ENCODE peak calls at places on chromosomes 12 and 14, in seven cellular contexts. Q is GM20000, F is GM10248, U is GM13977, A is WTC11, B is progenitor cell of endocrine pancreas, J is HFFc6. X is an unnamed sample.

GRCh38 chr12:66717049-66717448 is 38.2 kb upstream of the GRIP1 start:
- DNase-seq in Q (no peak), F (no peak), U (no peak), A (no peak), B (no peak), J (no peak), X (no peak)

GRCh38 chr12:48917857-48918537 is 7.3 kb downstream of the FKBP11 start:
- DNase-seq in Q (no peak), F (no peak), U (no peak), A (no peak), B (no peak), J (no peak), X (no peak)

GRCh38 chr12:110379201-110379600 is 24.3 kb downstream of the ANAPC7 start:
- DNase-seq in Q (no peak), F (no peak), U (no peak), A (no peak), B (no peak), J (no peak), X (no peak)

GRCh38 chr12:88578821-88579518 is 1.3 kb downstream of the KITLG start:
- DNase-seq in Q (no peak), F (no peak), U (peak; percentile 12), A (peak; percentile 32), B (peak; percentile 10), J (peak; percentile 17), X (no peak)

GRCh38 chr12:54377797-54378515 is 6.6 kb downstream of the ZNF385A start:
- DNase-seq in Q (no peak), F (no peak), U (no peak), A (no peak), B (no peak), J (no peak), X (no peak)

GRCh38 chr14:69938751-69939150 is 59.5 kb downstream of the SMOC1 start:
- DNase-seq in Q (no peak), F (no peak), U (no peak), A (no peak), B (no peak), J (no peak), X (no peak)

GRCh38 chr12:94186461-94187237 is 38.3 kb downstream of the PLXNC1 start:
- DNase-seq in Q (no peak), F (no peak), U (no peak), A (peak; percentile 91), B (peak; percentile 39), J (no peak), X (no peak)

GRCh38 chr12:92961949-92962348 is 32.9 kb upstream of the EEA1 start:
- DNase-seq in Q (no peak), F (no peak), U (no peak), A (no peak), B (no peak), J (no peak), X (no peak)

GRCh38 chr12:129016159-129016558 is 162.9 kb downstream of the GLT1D1 start:
- DNase-seq in Q (no peak), F (no peak), U (no peak), A (no peak), B (no peak), J (no peak), X (no peak)

GRCh38 chr12:128940090-128940888 is 87.0 kb downstream of the GLT1D1 start:
- DNase-seq in Q (no peak), F (no peak), U (no peak), A (no peak), B (no peak), J (no peak), X (no peak)

GRCh38 chr14:75981426-75981825 is 369 bp downstream of the TGFB3 start:
- DNase-seq in Q (peak; percentile 92), F (peak; percentile 87), U (peak; percentile 89), A (no peak), B (no peak), J (no peak), X (no peak)

GRCh38 chr14:104794099-104794498 is 1.4 kb downstream of the AKT1 start:
- DNase-seq in Q (no peak), F (peak; percentile 62), U (peak; percentile 79), A (peak; percentile 89), B (peak; percentile 34), J (peak; percentile 8), X (no peak)

GRCh38 chr14:45679852-45680251 is 426.9 kb upstream of the MIS18BP1 start:
- DNase-seq in Q (no peak), F (no peak), U (no peak), A (no peak), B (no peak), J (peak; percentile 88), X (no peak)

GRCh38 chr12:25014961-25015360 is 66.1 kb upstream of the BCAT1 start:
- DNase-seq in Q (no peak), F (no peak), U (no peak), A (no peak), B (no peak), J (no peak), X (no peak)

GRCh38 chr14:21068521-21069387 is 1.4 kb upstream of the ARHGEF40 start:
- DNase-seq in Q (peak; percentile 78), F (peak; percentile 61), U (peak; percentile 76), A (peak; percentile 62), B (peak; percentile 51), J (peak; percentile 38), X (no peak)

DNA sequence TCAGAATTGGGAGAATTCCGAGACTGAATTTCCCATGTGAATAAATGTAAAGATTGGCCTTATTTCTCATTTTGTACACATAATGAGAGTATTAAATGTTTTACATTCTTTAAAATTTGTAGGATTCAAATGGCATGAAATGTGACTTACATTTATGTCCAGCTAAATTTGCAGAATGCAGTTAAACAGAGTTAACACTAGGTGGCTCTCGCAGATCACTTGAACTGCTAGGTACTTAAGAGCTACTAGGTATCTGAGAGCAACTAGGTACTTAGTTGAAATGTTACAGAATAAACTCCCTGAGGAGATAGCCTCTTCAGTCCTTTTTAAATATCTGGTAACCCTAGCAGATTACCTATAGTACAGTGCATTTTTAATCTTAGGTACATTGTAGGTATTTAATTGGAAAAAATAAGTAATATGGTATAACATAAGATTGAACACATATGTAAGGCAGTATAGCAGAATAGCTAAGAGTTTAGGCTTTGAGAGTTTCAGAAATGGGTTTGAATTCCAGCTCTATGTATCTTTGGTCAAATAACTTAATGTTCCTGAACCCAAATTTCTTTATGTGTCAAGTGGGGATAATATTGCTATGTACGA is 73.8 kb downstream of the KIAA0586 start:
- DNase-seq in Q (peak; percentile 26), F (peak; percentile 43), U (peak; percentile 27), A (no peak), B (no peak), J (peak; percentile 63), X (no peak)
- TF ChIP-seq CTCF in Q (peak; percentile 80), F (peak; percentile 82), U (peak; percentile 82), A (peak; percentile 73), B (peak; percentile 90), J (peak; percentile 90), X (peak; percentile 90)

DNA sequence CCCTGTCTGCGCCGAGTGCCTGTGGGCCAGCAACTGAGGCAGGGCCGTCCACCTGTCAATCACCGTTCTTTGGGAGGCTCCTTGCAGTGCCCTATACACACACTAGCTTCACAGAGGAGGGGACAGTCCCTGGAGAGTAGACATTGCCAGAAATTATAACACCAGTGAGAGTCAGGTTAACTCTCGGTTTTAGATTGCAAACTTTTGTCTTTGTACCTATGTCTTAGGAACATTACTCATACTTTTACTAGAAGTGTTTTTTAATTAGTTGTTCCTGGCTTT is 84.4 kb upstream of the DYNC1H1 start:
- DNase-seq in Q (peak; percentile 50), F (no peak), U (peak; percentile 50), A (no peak), B (no peak), J (no peak), X (no peak)
- TF ChIP-seq CTCF in Q (no peak), F (no peak), U (no peak), A (no peak), B (no peak), J (no peak), X (no peak)

GRCh38 chr12:1660304-1661187 is 30.3 kb upstream of the ADIPOR2 start:
- DNase-seq in Q (peak; percentile 6), F (no peak), U (no peak), A (no peak), B (no peak), J (no peak), X (no peak)

GRCh38 chr12:1665366-1665765 is 25.5 kb upstream of the ADIPOR2 start:
- DNase-seq in Q (no peak), F (no peak), U (no peak), A (no peak), B (no peak), J (no peak), X (no peak)

GRCh38 chr12:1663440-1664132 is 27.3 kb upstream of the ADIPOR2 start:
- DNase-seq in Q (no peak), F (no peak), U (no peak), A (no peak), B (no peak), J (no peak), X (no peak)

GRCh38 chr12:1661553-1662335 is 29.1 kb upstream of the ADIPOR2 start:
- DNase-seq in Q (peak; percentile 91), F (peak; percentile 88), U (peak; percentile 89), A (peak; percentile 71), B (peak; percentile 68), J (peak; percentile 95), X (peak; percentile 94)

DNA sequence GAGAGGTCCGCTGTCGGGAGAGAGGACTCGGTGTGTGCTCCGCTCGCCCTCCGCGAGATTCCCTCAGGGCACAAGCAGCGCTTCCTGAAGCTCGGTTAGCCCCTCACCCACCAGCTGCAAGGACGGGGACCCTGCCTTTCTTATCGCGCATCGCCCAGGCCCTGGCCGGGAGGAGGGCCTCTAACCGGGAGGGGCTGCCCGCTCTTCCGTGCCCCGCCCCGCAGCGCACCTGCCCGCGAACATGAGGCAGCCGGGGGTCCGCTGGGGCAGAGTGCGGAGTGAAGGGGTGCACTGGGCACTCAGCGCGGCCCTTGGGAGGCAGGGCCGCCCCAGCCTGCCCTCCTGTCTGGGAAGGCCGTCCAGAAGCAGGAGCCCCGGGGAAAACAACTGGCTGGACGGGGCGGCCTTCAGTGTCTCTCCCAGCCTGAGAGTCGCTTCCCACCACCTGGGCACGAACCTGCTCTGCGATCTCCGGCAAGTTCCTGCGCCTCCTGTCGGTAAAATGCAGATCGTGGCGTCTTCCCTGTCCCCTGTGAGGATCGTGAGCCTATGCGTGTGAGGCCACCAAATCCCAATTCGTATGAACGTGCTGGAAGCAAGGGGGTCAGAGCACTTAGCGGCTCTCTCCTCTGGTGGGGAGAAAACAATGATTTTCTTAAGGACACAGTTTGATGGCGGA is 28.0 kb upstream of the ADIPOR2 start:
- DNase-seq in Q (peak; percentile 30), F (peak; percentile 45), U (no peak), A (peak; percentile 91), B (peak; percentile 70), J (no peak), X (no peak)
- TF ChIP-seq CTCF in Q (no peak), F (peak; percentile 58), U (peak; percentile 36), A (peak; percentile 53), B (peak; percentile 83), J (peak; percentile 53), X (peak; percentile 23)

DNA sequence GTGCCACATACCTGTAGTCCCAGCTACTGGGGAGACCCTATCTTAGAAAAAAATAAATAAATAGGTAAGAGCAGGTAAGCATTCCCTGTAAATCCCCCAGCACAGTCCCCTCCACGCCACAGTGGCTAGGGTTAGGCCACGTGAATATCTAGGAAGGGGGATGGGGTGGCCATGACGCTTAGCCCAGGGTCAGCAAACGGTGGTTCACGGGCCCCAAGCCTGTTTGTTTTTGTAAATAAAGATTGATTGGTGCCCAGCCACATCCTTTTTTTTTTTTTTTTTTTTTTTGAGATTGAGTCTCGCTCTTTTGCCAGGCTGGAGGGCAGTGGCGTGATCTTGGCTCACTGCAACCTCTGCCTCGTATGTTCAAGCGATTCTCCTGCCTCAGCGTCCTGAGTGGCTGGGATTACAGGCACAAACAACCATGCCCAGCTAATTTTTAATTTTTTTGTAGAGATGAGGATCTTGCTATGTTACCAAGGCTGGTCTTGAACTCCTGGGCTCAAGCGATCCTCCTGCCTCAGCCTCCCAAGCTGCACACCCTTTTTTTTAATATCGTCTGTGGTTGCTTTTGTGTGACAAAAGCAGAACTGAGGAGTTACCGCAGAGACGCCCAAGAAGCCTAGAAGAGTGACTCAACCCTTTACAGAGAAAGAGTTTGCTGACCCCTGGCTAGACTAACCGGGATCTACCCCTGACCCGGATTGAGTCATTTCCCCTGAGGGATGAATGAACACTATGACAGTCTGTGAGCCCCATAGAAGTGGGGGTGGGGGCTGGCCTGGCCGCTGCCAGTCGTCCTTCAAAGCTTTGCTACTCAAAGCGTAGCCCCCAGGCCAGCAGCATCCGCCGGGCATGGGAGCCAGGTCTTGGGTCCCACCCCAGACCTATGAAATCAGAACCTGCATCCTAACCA is 113.7 kb upstream of the NCOR2 start:
- DNase-seq in Q (peak; percentile 76), F (peak; percentile 66), U (peak; percentile 84), A (peak; percentile 39), B (no peak), J (peak; percentile 39), X (no peak)
- TF ChIP-seq CTCF in Q (no peak), F (peak; percentile 15), U (peak; percentile 35), A (no peak), B (no peak), J (peak; percentile 42), X (peak; percentile 49)